ENCODE peak calls at places on chromosomes 12 and 14, in five cellular contexts. G is astrocyte, R is HL-60, D is gastrocnemius medialis, W is Peyer's patch. V is an unnamed sample.

GRCh38 chr14:96038920-96039632 is at the start of gene C14orf132:
- DNase-seq in G (peak; percentile 24), R (no peak), D (no peak), W (peak; percentile 70), V (peak; percentile 76)

GRCh38 chr12:113259499-113259953 is 38.3 kb downstream of the TPCN1 start:
- DNase-seq in G (no peak), R (no peak), D (peak; percentile 94), W (peak; percentile 78), V (no peak)

GRCh38 chr14:100539766-100540140 is 47.5 kb downstream of the BEGAIN start:
- DNase-seq in G (no peak), R (no peak), D (no peak), W (peak; percentile 41), V (no peak)

GRCh38 chr12:57454566-57455373 is at the start of gene INHBE:
- DNase-seq in G (peak; percentile 59), R (peak; percentile 30), D (no peak), W (no peak), V (no peak)

GRCh38 chr12:132282950-132283771 is 46.2 kb downstream of the GALNT9 start:
- DNase-seq in G (no peak), R (no peak), D (no peak), W (no peak), V (no peak)

GRCh38 chr14:33794791-33795300 is 156.0 kb downstream of the EGLN3 start:
- DNase-seq in G (peak; percentile 98), R (no peak), D (no peak), W (no peak), V (no peak)

GRCh38 chr14:67503331-67503730 is 14.8 kb upstream of the TMEM229B start:
- DNase-seq in G (no peak), R (no peak), D (no peak), W (no peak), V (no peak)

GRCh38 chr12:50788562-50788961 is 24.7 kb downstream of the ATF1 start:
- DNase-seq in G (peak; percentile 98), R (no peak), D (no peak), W (no peak), V (no peak)

GRCh38 chr12:46177020-46177419 is 91.8 kb downstream of the SLC38A1 start:
- DNase-seq in G (no peak), R (peak; percentile 59), D (no peak), W (no peak), V (no peak)

GRCh38 chr12:11727133-11727664 is 77.7 kb downstream of the ETV6 start:
- DNase-seq in G (no peak), R (no peak), D (no peak), W (peak; percentile 78), V (no peak)

GRCh38 chr14:56855891-56856461 is 45.7 kb upstream of the OTX2 start:
- DNase-seq in G (no peak), R (no peak), D (no peak), W (peak; percentile 48), V (no peak)

GRCh38 chr14:70080081-70080480 is 108.7 kb downstream of the SLC8A3 start:
- DNase-seq in G (no peak), R (no peak), D (no peak), W (no peak), V (no peak)

GRCh38 chr14:65184032-65184764 is 81.9 kb upstream of the MAX start:
- DNase-seq in G (peak; percentile 51), R (no peak), D (no peak), W (no peak), V (no peak)

GRCh38 chr12:40010899-40011774 is 94.7 kb downstream of the SLC2A13 start:
- DNase-seq in G (peak; percentile 35), R (peak; percentile 67), D (peak; percentile 12), W (peak; percentile 84), V (peak; percentile 54)

GRCh38 chr12:104526320-104526719 is 69.6 kb downstream of the CHST11 start:
- DNase-seq in G (no peak), R (no peak), D (no peak), W (no peak), V (no peak)

GRCh38 chr12:113391145-113391544 is 12.5 kb downstream of the SDS start:
- DNase-seq in G (no peak), R (no peak), D (no peak), W (no peak), V (no peak)

GRCh38 chr12:89278169-89278568 is 74.1 kb downstream of the DUSP6 start:
- DNase-seq in G (no peak), R (no peak), D (no peak), W (no peak), V (no peak)
- TF ChIP-seq CTCF in G (no peak), R (no peak), D (no peak), W (no peak), V (no peak)

GRCh38 chr12:121888478-121889266 is at the start of gene PSMD9:
- DNase-seq in G (peak; percentile 92), R (peak; percentile 99), D (peak; percentile 96), W (peak; percentile 99), V (peak; percentile 99)
- TF ChIP-seq CTCF in G (peak; percentile 59), R (peak; percentile 87), D (peak; percentile 68), W (peak; percentile 60), V (peak; percentile 66)

GRCh38 chr14:76775159-76775694 is 14.0 kb downstream of the VASH1 start:
- DNase-seq in G (no peak), R (no peak), D (no peak), W (no peak), V (no peak)

GRCh38 chr14:76774471-76775158 is 13.3 kb downstream of the VASH1 start:
- DNase-seq in G (no peak), R (no peak), D (no peak), W (no peak), V (no peak)

GRCh38 chr14:76775695-76776305 is 14.5 kb downstream of the VASH1 start:
- DNase-seq in G (no peak), R (no peak), D (no peak), W (peak; percentile 44), V (no peak)

GRCh38 chr14:76777721-76778120 is 16.5 kb downstream of the VASH1 start:
- DNase-seq in G (no peak), R (no peak), D (no peak), W (peak; percentile 42), V (no peak)

DNA sequence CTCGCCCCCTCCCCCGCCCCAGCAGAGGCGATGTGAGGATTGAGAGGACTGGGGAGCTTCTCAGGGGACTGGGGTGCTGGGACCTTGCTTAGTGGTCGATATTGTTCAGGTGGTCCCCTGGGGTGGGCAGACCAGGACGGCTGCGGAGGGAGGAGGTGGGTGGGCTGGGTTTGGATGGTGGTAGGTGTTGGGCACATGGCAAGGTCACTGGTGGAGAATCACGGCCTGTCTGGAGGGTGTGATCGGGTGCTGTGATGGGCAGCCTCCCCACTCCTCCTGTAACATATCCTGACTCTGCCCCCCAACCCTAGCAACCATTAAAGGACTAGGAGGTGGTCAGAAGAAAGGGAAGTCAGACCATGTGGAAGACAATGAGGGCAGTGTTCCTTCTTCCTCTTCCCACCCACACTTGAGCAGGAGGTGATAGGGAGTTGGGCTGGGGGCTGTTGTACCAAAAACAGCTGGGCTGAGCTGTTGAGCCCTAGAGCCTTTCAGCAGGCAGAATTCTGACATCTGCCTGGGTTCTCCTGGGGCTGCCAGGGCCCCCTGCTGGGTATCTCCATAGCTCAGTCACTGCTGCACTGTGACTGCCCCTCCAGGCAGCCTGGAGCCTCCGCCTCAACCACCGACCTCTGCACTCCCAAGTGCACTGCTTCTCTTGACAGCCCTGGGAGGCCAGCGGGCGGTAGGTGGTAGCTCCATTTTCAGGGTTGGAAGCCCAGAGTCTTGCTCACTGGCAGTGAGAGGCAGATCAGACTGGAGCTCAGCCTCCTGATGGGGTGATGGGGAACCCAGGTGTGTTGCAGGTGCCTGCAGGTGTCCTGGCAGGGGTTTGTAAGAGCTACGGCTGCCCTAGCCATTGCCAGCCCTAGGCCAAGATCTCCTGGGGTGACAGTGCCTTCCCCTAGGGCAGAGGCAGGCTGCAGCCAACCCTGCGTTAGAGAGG is 15.3 kb downstream of the VASH1 start:
- DNase-seq in G (no peak), R (no peak), D (no peak), W (peak; percentile 41), V (no peak)
- TF ChIP-seq CTCF in G (no peak), R (no peak), D (no peak), W (no peak), V (no peak)

DNA sequence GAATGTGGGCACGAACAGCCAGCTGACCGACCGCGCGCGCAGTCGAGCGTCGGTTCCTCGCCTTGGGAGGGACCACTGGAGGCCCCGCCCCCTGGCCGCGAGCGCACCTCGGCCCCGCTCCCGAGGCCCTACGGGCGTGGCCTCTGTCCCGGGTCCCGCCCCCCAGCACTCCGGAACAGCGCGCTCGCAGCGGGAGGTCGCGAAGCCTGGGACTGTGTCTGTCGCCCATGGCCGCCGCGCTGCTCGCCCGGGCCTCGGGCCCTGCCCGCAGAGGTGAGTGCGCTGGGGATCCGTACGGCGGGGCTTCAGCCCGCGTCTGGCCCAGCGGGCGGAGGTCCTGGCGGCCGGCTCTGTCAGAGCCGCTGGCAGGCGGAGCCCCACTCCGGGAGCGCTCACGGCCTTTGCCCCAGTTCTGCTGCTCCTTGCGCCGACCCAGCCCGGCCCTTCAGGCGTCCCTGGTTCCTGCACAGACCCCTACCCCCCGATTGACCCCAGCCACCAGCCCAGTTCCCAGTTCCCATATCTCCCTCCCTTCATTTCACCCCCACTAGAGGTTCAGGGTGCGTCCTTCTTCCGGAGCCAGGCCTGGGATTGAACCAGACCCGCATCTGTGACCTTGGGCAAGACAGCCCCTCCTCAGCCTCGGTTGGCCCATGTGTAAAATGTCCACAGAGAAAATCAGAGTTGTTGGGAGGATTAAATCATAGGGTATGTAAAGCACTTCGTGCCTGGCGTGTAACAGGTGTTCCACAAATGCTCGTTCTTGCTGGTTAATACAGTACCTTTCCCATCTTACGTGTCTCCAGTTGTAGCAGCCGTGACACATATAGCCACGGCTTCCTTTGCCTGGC is at the start of gene ACADS:
- DNase-seq in G (peak; percentile 52), R (peak; percentile 75), D (peak; percentile 85), W (peak; percentile 96), V (peak; percentile 99)
- TF ChIP-seq CTCF in G (no peak), R (no peak), D (no peak), W (peak; percentile 18), V (no peak)

GRCh38 chr12:6376965-6377666 is 1.8 kb upstream of the SCNN1A start:
- DNase-seq in G (no peak), R (peak; percentile 50), D (no peak), W (peak; percentile 53), V (no peak)

GRCh38 chr12:6374781-6375150 is 597 bp downstream of the SCNN1A start:
- DNase-seq in G (no peak), R (no peak), D (no peak), W (peak; percentile 41), V (no peak)

GRCh38 chr12:6375269-6376078 is at the start of gene SCNN1A:
- DNase-seq in G (no peak), R (no peak), D (no peak), W (peak; percentile 61), V (no peak)

GRCh38 chr12:6377667-6377994 is 2.3 kb upstream of the SCNN1A start:
- DNase-seq in G (no peak), R (no peak), D (no peak), W (no peak), V (no peak)

DNA sequence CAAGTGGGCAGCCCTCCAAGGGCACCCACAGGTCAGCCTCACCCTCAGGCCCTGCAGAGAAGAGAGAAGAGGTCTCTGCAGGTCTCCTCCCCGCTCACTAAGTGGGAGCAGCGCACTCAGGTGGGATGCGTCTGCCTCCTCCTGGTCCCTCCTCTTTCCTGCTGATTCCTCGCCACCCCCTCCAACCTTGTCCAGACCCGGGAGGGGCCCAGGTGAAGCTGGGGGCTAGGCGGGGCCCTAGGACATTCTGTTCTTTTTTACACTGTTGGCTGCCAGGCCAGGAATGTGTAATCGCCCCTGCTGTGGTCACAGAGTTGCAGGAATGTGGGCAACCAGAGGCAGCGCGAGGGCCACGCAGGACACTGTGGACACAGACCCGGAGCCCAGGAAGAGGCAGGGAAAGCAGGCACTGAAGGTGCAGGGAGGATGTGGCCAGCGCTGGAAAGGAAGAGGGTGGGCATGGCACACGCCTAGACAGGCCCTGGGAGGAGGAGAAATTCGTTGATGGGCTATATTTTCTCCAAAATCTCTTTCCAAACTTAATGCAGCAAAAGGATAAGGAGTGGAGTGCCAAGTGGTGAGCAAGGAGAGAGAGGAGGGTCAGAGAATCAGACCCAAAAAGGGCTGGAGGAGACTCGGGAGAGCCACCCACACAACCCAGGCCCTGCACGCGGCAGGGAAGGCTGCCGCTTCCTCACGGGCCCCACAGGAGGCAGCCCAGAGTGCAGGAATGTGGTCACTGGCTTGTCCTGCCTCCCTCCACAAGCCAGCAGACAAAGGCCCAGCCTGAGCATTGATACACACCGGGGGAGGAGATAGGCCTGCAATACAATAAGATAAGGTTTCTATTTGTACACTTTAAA is 947 bp upstream of the SCNN1A start:
- DNase-seq in G (peak; percentile 59), R (peak; percentile 47), D (no peak), W (peak; percentile 68), V (no peak)
- TF ChIP-seq CTCF in G (peak; percentile 27), R (no peak), D (no peak), W (peak; percentile 45), V (no peak)